ENCODE peak calls at places on chromosome 1, in five cellular contexts. V is left cardiac atrium; Z is Peyer's patch; A is NCI-H510A treated with DMSO at 0.1 percent for 48 hours; W is stimulated activated CD4-positive, alpha-beta T cell treated with anti-CD3 and anti-CD28 coated beads, Interleukin-2, amount 100 ng/mL, for 48 hours. J is an unnamed sample.

GRCh38 chr1:46453449-46453848 is 36.2 kb upstream of the DMBX1 start:
- DNase-seq in V (no peak), Z (no peak), A (no peak), W (no peak), J (peak)

GRCh38 chr1:84996846-84997666 is at the start of gene MCOLN2:
- DNase-seq in V (peak), Z (peak), A (peak), W (peak), J (peak)

GRCh38 chr1:75035536-75035935 is 98.7 kb upstream of the LHX8 start:
- DNase-seq in V (no peak), Z (no peak), A (no peak), W (no peak), J (no peak)

GRCh38 chr1:115307621-115308020 is 30.4 kb downstream of the NGF start:
- DNase-seq in V (no peak), Z (no peak), A (no peak), W (no peak), J (no peak)

GRCh38 chr1:16236091-16236494 is 890 bp downstream of the CPLANE2 start:
- DNase-seq in V (peak), Z (no peak), A (peak), W (peak), J (no peak)

GRCh38 chr1:74498901-74499300 is 13.5 kb downstream of the LRRC53 start:
- DNase-seq in V (no peak), Z (no peak), A (no peak), W (no peak), J (no peak)

GRCh38 chr1:192678099-192678498 is 42.2 kb downstream of the RGS13 start:
- DNase-seq in V (no peak), Z (no peak), A (no peak), W (no peak), J (no peak)

GRCh38 chr1:1059494-1060280 is 14.4 kb downstream of the RNF223 start:
- DNase-seq in V (peak), Z (peak), A (peak), W (peak), J (peak)

GRCh38 chr1:62720946-62721554 is 32.9 kb upstream of the DOCK7 start:
- DNase-seq in V (no peak), Z (no peak), A (no peak), W (no peak), J (no peak)

GRCh38 chr1:29832471-29832870 is 596.1 kb downstream of the PTPRU start:
- DNase-seq in V (no peak), Z (no peak), A (no peak), W (no peak), J (no peak)

GRCh38 chr1:177790566-177790965 is 179.3 kb downstream of the SEC16B start:
- DNase-seq in V (no peak), Z (no peak), A (no peak), W (no peak), J (no peak)

GRCh38 chr1:25062621-25063255 is 132.7 kb upstream of the RUNX3 start:
- DNase-seq in V (peak), Z (no peak), A (no peak), W (no peak), J (no peak)

GRCh38 chr1:187001198-187001904 is 172.6 kb downstream of the PLA2G4A start:
- DNase-seq in V (no peak), Z (no peak), A (no peak), W (no peak), J (no peak)

GRCh38 chr1:1782399-1783221 is 4.3 kb upstream of the NADK start:
- DNase-seq in V (peak), Z (peak), A (peak), W (no peak), J (peak)

GRCh38 chr1:214005716-214006115 is 17.9 kb downstream of the PROX1 start:
- DNase-seq in V (no peak), Z (no peak), A (no peak), W (no peak), J (no peak)

J was measured in Right ventricle myocardium inferior.